ENCODE peak calls at places on chromosomes 6 and 20, in five cellular contexts. V, G, A, I and X are unnamed samples. For H3K4me1, the result is how much of the 10 kb centered on the place peaks cover.

GRCh38 chr6:13863699-13864155 is 49.4 kb upstream of the MCUR1 start:
- DNase-seq in V (no peak), G (no peak), A (no peak), I (no peak), X (no peak)

GRCh38 chr20:6026051-6026450 is 27.8 kb downstream of the LRRN4 start:
- DNase-seq in V (no peak), G (no peak), A (no peak), I (no peak), X (no peak)

GRCh38 chr6:35893246-35893645 is 27.7 kb downstream of the SRPK1 start:
- DNase-seq in V (no peak), G (no peak), A (no peak), I (no peak), X (peak)

GRCh38 chr6:31805939-31806469 is 762 bp downstream of the LSM2 start:
- DNase-seq in V (no peak), G (peak), A (no peak), I (no peak), X (no peak)

GRCh38 chr20:53611449-53611894 is 17.8 kb upstream of the ZNF217 start:
- DNase-seq in V (no peak), G (no peak), A (peak), I (peak), X (no peak)

GRCh38 chr20:33733654-33734576 is 2.1 kb downstream of the ZNF341 start:
- DNase-seq in V (no peak), G (no peak), A (peak), I (no peak), X (no peak)

GRCh38 chr6:105458061-105458460 is 55.2 kb upstream of the PREP start:
- DNase-seq in V (no peak), G (no peak), A (no peak), I (no peak), X (no peak)

GRCh38 chr20:11529046-11529445 is 388.6 kb upstream of the BTBD3 start:
- DNase-seq in V (no peak), G (no peak), A (no peak), I (no peak), X (no peak)

GRCh38 chr6:167849846-167850459 is 23.2 kb downstream of the AFDN start:
- DNase-seq in V (no peak), G (no peak), A (no peak), I (no peak), X (peak)

GRCh38 chr6:474454-475185 is 83.1 kb downstream of the IRF4 start:
- DNase-seq in V (no peak), G (peak), A (no peak), I (no peak), X (peak)

GRCh38 chr6:44232676-44233559 is 9.5 kb downstream of the SLC29A1 start:
- DNase-seq in V (no peak), G (peak), A (no peak), I (no peak), X (no peak)
- H3K4me1 ChIP-seq in V (half or more), G (under half), A (under half), I (under half), X (under half)

DNA sequence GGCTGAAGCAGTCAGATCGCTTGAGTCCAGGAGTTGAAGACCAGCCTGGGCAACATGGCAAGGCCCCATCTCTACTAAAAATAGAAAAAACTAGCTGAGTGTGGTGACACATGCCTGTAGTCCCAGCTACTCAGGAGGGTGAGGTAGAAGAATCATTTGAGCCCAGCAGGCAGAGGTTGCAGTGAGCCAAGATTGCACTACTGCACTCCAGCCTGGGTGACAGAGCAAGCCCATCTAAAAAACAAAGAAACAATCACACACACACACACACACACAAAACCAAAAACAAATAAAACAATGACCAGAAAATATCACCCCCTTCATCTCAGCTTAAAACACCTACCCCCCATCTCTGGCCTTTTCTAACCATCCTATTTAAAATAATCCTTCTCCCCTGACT is 68.0 kb downstream of the BTBD9 start:
- DNase-seq in V (no peak), G (no peak), A (no peak), I (no peak), X (no peak)
- H3K4me1 ChIP-seq in V (under half), G (under half), A (under half), I (under half), X (under half)

GRCh38 chr20:36878913-36879312 is 3.0 kb downstream of the TLDC2 start:
- DNase-seq in V (peak), G (no peak), A (no peak), I (no peak), X (no peak)
- H3K4me1 ChIP-seq in V (under half), G (under half), A (under half), I (under half), X (under half)

DNA sequence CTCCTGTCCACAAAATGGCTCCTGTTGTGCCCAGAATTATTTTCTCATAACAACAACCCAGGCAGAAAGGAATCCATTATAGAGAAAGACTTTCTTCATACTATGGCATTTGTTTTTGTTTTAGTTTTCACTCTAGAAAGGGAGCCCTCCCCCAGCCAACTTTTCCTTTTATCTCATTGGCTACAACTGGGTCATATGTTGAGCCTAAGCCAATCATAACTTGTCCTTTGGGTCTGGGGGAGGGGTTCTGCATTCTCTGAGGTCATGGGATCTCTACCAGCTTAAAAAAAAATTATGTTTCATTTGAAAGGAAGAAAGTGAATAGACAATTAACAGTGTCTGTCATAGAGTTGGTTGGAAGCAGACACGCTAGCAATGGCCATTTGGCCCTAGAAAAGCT is 177.6 kb downstream of the AIG1 start:
- DNase-seq in V (no peak), G (no peak), A (no peak), I (no peak), X (no peak)
- H3K4me1 ChIP-seq in V (under half), G (under half), A (under half), I (under half), X (under half)

DNA sequence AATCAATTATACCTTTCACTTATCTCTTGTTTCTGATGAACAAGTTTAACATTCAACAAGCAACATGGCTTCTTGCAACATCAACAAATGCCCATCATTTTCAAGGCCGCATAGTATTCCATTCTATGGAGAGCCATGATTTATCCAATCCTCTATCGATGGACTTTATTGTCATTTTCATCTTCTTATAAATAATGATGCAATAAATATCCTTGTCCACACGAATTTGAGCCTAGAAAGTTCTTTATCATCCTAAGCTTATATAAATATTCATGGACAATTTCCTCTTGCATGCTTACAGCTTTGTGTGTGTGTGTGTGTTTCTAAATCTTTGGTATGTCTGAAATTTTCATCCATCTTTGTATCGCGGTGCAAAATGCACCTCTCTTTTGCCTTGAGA is 29.1 kb downstream of the TOX2 start:
- DNase-seq in V (no peak), G (no peak), A (no peak), I (no peak), X (no peak)
- H3K4me1 ChIP-seq in V (half or more), G (under half), A (under half), I (under half), X (under half)